ENCODE peak calls at places on chromosomes 3 and 15, in eight cellular contexts. M is SK-N-SH, C is esophagus muscularis mucosa, H is ovary, D is transverse colon, N is K562, Q is stomach, W is tibial nerve. L is an unnamed sample. For H3K27me3, the result is how much of the 10 kb centered on the place peaks cover.

GRCh38 chr3:38008191-38008701 is 17.7 kb downstream of the VILL start:
- DNase-seq in M (no peak), C (no peak), H (no peak), D (no peak), N (no peak), Q (no peak), W (no peak), L (no peak)

GRCh38 chr3:49610881-49611280 is 56.6 kb downstream of the BSN start:
- DNase-seq in M (no peak), C (no peak), H (no peak), D (no peak), N (no peak), Q (no peak), W (no peak), L (no peak)

GRCh38 chr15:100835626-100836025 is 44.0 kb upstream of the ALDH1A3 start:
- DNase-seq in M (no peak), C (no peak), H (no peak), D (no peak), N (no peak), Q (no peak), W (no peak), L (no peak)

GRCh38 chr3:39362812-39363211 is 20.4 kb upstream of the SLC25A38 start:
- DNase-seq in M (no peak), C (no peak), H (no peak), D (no peak), N (no peak), Q (no peak), W (no peak), L (no peak)

GRCh38 chr3:10285307-10285706 is 7.4 kb downstream of the GHRL start:
- DNase-seq in M (no peak), C (no peak), H (no peak), D (no peak), N (no peak), Q (no peak), W (no peak), L (no peak)

GRCh38 chr3:107432013-107432515 is 54.8 kb downstream of the CCDC54 start:
- DNase-seq in M (peak), C (no peak), H (peak), D (peak), N (no peak), Q (no peak), W (no peak), L (no peak)

GRCh38 chr3:191963182-191963581 is 502.2 kb downstream of the PYDC2 start:
- DNase-seq in M (no peak), C (no peak), H (no peak), D (no peak), N (no peak), Q (no peak), W (no peak), L (no peak)

GRCh38 chr15:40769310-40770146 is at the start of gene C15orf62:
- DNase-seq in M (peak), C (no peak), H (peak), D (peak), N (no peak), Q (peak), W (no peak), L (peak)

GRCh38 chr15:40322531-40323238 is 807 bp upstream of the INAFM2 start:
- DNase-seq in M (no peak), C (no peak), H (peak), D (peak), N (no peak), Q (no peak), W (no peak), L (no peak)

GRCh38 chr3:102206506-102207145 is 228.2 kb upstream of the ZPLD1 start:
- DNase-seq in M (no peak), C (peak), H (peak), D (peak), N (no peak), Q (peak), W (peak), L (no peak)

GRCh38 chr3:154018100-154018696 is 103.0 kb upstream of the ARHGEF26 start:
- DNase-seq in M (peak), C (no peak), H (no peak), D (peak), N (peak), Q (peak), W (no peak), L (no peak)

GRCh38 chr15:79089331-79089889 is 1.2 kb downstream of the RASGRF1 start:
- DNase-seq in M (peak), C (no peak), H (no peak), D (no peak), N (no peak), Q (no peak), W (no peak), L (peak)
- H3K27me3 ChIP-seq in M (under half), C (under half), H (under half), D (half or more), N (half or more), Q (half or more), W (half or more), L (under half)

GRCh38 chr3:157082305-157082981 is 77.5 kb downstream of the CCNL1 start:
- DNase-seq in M (no peak), C (no peak), H (no peak), D (no peak), N (no peak), Q (peak), W (no peak), L (no peak)

GRCh38 chr3:157078131-157078835 is 81.7 kb downstream of the CCNL1 start:
- DNase-seq in M (no peak), C (no peak), H (no peak), D (no peak), N (no peak), Q (no peak), W (no peak), L (no peak)

GRCh38 chr3:157079677-157080369 is 80.1 kb downstream of the CCNL1 start:
- DNase-seq in M (no peak), C (no peak), H (no peak), D (no peak), N (no peak), Q (peak), W (no peak), L (no peak)

GRCh38 chr3:157083824-157084223 is 76.1 kb downstream of the CCNL1 start:
- DNase-seq in M (no peak), C (no peak), H (no peak), D (no peak), N (no peak), Q (no peak), W (no peak), L (no peak)

DNA sequence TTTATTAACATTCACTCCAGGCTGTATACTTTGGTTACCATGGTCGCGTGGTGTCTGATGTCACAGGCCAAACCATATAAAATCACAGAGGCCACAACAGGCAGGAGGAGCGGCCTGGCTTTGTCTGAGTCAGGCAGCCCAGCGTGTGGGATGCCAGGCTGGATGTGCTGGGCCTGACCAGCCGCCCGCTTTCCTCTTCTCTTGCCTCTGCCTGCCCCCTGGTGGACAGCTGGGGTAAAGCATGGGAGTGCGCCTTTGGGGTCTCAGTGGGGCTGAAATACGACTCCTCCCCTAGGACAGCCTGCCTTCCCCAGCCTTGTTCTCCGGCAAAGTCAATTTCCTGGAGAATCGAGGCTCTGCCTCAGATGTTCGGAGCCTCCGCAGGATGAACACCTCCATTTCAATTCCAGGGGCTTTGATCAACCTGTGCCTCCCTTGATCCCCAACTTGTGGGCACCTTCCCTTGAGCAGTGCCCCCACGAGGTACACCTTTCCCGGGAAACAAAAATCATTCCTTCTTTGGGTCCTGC is 78.2 kb downstream of the CCNL1 start:
- DNase-seq in M (peak), C (peak), H (peak), D (peak), N (peak), Q (peak), W (peak), L (peak)
- TF ChIP-seq EP300 in M (no peak), C (no peak), H (no peak), D (no peak), N (no peak), Q (no peak), W (peak), L (no peak)

DNA sequence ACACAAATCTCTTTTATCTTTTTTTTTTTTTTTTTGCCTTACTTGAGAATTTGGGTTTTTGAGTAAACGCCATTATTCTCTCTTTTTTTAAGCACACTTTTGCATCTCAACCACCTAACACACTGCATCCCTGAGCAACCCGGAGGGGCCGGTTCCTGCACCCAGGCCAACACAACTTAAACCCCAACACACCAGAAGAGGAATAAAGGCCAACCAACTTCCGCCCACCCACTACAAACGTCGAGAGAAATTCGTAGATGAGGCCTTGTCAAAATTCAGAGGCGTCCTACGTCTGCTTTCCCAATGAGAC is 389 bp upstream of the CCNB2 start:
- DNase-seq in M (no peak), C (no peak), H (no peak), D (peak), N (no peak), Q (no peak), W (no peak), L (no peak)
- H3K27me3 ChIP-seq in M (under half), C (under half), H (under half), D (under half), N (under half), Q (under half), W (under half), L (under half)

DNA sequence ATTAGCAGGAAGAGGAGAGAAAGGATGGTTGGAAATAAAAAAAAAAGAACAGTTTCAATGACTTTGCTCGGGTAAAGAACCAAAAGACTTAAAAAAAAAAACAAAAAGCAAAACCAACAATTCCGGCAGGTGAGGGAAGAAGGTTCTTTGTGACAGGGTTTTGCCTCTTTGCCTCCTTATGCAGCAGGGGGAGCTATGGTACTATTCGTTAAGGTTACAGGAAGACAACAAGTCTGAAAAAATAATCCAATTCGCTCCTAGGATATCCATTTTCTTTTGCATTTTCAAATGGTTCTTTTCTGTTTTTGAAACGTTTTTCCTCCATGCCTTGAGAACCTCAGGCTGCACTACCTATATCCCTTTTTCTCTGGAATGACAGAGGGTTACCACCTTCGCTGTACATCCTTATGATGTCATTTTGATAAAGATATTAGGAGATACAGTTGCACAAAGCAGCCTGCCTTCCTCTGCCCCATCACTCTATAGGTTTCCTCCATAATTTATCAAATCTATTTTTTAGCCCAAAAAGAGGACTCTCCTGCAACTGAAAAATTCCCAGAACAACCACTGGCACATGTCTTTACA is 55.0 kb downstream of the CFAP20DC start:
- DNase-seq in M (peak), C (no peak), H (no peak), D (peak), N (peak), Q (no peak), W (peak), L (no peak)
- TF ChIP-seq EP300 in M (no peak), C (no peak), H (no peak), D (no peak), N (no peak), Q (no peak), W (no peak), L (no peak)

GRCh38 chr15:37107754-37108724 is 7.7 kb upstream of the MEIS2 start:
- DNase-seq in M (peak), C (no peak), H (no peak), D (no peak), N (no peak), Q (no peak), W (no peak), L (no peak)
- H3K27me3 ChIP-seq in M (under half), C (under half), H (under half), D (half or more), N (under half), Q (half or more), W (half or more), L (under half)

GRCh38 chr3:3170998-3171397 is 8.5 kb downstream of the CRBN start:
- DNase-seq in M (peak), C (no peak), H (no peak), D (no peak), N (peak), Q (no peak), W (no peak), L (no peak)
- TF ChIP-seq EP300 in M (no peak), C (no peak), H (no peak), D (no peak), N (no peak), Q (no peak), W (no peak), L (no peak)

L was measured in upper lobe of left lung.